ENCODE peak calls at places on chromosomes 7 and 10, in four cellular contexts. P, Q, X and U are unnamed samples.

GRCh38 chr7:35761882-35762720 is 38.8 kb upstream of the SEPTIN7 start:
- DNase-seq in X (no peak), Q (peak), P (peak), U (peak)

GRCh38 chr7:63072806-63073205 is 925.8 kb upstream of the ZNF722 start:
- DNase-seq in Q (no peak), P (no peak), X (no peak), U (no peak)

GRCh38 chr7:47830015-47830414 is 118.3 kb downstream of the PKD1L1 start:
- DNase-seq in P (no peak), X (no peak), Q (no peak), U (no peak)

GRCh38 chr10:103678104-103678526 is 177.3 kb downstream of the SH3PXD2A start:
- DNase-seq in Q (peak), X (no peak), P (peak), U (peak)

GRCh38 chr7:140035400-140036223 is 27.1 kb downstream of the PARP12 start:
- DNase-seq in P (no peak), X (no peak), Q (peak), U (peak)

GRCh38 chr10:15189133-15189881 is 20.8 kb upstream of the NMT2 start:
- DNase-seq in P (no peak), X (no peak), Q (no peak), U (no peak)

GRCh38 chr10:84140036-84140379 is 699 bp downstream of the GHITM start:
- DNase-seq in X (no peak), Q (peak), P (peak), U (peak)

GRCh38 chr10:74628136-74628535 is 198.3 kb upstream of the KAT6B start:
- DNase-seq in Q (peak), X (no peak), P (no peak), U (no peak)

GRCh38 chr10:113743594-113743993 is 7.9 kb upstream of the PLEKHS1 start:
- DNase-seq in P (no peak), Q (no peak), X (no peak), U (no peak)

GRCh38 chr10:129332476-129332875 is 134.6 kb upstream of the MGMT start:
- DNase-seq in X (no peak), P (no peak), Q (peak), U (peak)

GRCh38 chr10:51421853-51422252 is 277.5 kb downstream of the CSTF2T start:
- DNase-seq in X (no peak), Q (peak), P (no peak), U (peak)

GRCh38 chr7:150428671-150429451 is 21.6 kb upstream of the GIMAP8 start:
- DNase-seq in P (no peak), Q (peak), X (no peak), U (peak)

GRCh38 chr7:64618785-64619456 is 47.0 kb upstream of the ZNF107 start:
- DNase-seq in Q (peak), P (peak), X (no peak), U (peak)

GRCh38 chr7:112789453-112789823 is 755 bp downstream of the TMEM168 start:
- DNase-seq in Q (no peak), X (no peak), P (no peak), U (no peak)

GRCh38 chr10:15489431-15489830 is 118.3 kb upstream of the FAM171A1 start:
- DNase-seq in P (no peak), Q (no peak), X (no peak), U (no peak)

GRCh38 chr7:25844109-25844915 is 307.7 kb upstream of the NFE2L3 start:
- DNase-seq in X (no peak), Q (no peak), P (no peak), U (no peak)

GRCh38 chr10:76973515-76974289 is 663.9 kb downstream of the KCNMA1 start:
- DNase-seq in X (no peak), P (no peak), Q (peak), U (peak)

GRCh38 chr7:74226633-74227032 is 16.8 kb downstream of the LAT2 start:
- DNase-seq in P (no peak), Q (no peak), X (no peak), U (no peak)

GRCh38 chr7:151060416-151061234 is 1.2 kb downstream of the SLC4A2 start:
- DNase-seq in P (no peak), X (peak), Q (no peak), U (peak)

GRCh38 chr10:122854648-122855047 is 9.0 kb upstream of the CUZD1 start:
- DNase-seq in X (no peak), P (peak), Q (peak), U (peak)

GRCh38 chr10:16953270-16953669 is 136.0 kb upstream of the RSU1 start:
- DNase-seq in Q (no peak), P (no peak), X (no peak), U (peak)

GRCh38 chr10:37146443-37146842 is 21.0 kb downstream of the ANKRD30A start:
- DNase-seq in X (no peak), Q (no peak), P (no peak), U (no peak)

GRCh38 chr7:99928994-99929729 is at the start of gene GJC3:
- DNase-seq in Q (peak), P (peak), X (peak), U (peak)

GRCh38 chr7:108109216-108109908 is 20.8 kb downstream of the LAMB4 start:
- DNase-seq in Q (no peak), P (no peak), X (no peak), U (no peak)

GRCh38 chr7:65967361-65968155 is 14.5 kb downstream of the GUSB start:
- DNase-seq in X (no peak), P (no peak), Q (no peak), U (no peak)

GRCh38 chr7:100686822-100687211 is 7.2 kb downstream of the GIGYF1 start:
- DNase-seq in Q (no peak), P (no peak), X (no peak), U (no peak)

GRCh38 chr10:50527438-50528043 is 96.2 kb downstream of the SGMS1 start:
- DNase-seq in P (no peak), X (no peak), Q (no peak), U (no peak)

GRCh38 chr10:121579656-121580055 is 18.6 kb downstream of the FGFR2 start:
- DNase-seq in X (no peak), Q (no peak), P (peak), U (no peak)

GRCh38 chr10:106836923-106837322 is 327.6 kb downstream of the SORCS1 start:
- DNase-seq in Q (no peak), P (peak), X (no peak), U (no peak)

GRCh38 chr7:95828824-95829428 is 56.6 kb downstream of the DYNC1I1 start:
- DNase-seq in X (no peak), Q (no peak), P (no peak), U (no peak)

GRCh38 chr7:74612015-74612829 is 45.3 kb upstream of the GTF2I start:
- DNase-seq in X (no peak), Q (no peak), P (peak), U (no peak)

GRCh38 chr7:24741691-24742639 is 15.3 kb downstream of the GSDME start:
- DNase-seq in P (peak), Q (peak), X (no peak), U (peak)

GRCh38 chr10:16787361-16787791 is 29.8 kb downstream of the RSU1 start:
- DNase-seq in X (no peak), Q (no peak), P (no peak), U (no peak)

GRCh38 chr7:124718032-124718766 is 47.4 kb downstream of the GPR37 start:
- DNase-seq in X (no peak), Q (peak), P (no peak), U (peak)

GRCh38 chr7:95104739-95105138 is 197.3 kb downstream of the PPP1R9A start:
- DNase-seq in Q (no peak), P (peak), X (no peak), U (peak)

GRCh38 chr10:98403812-98404504 is 11.0 kb downstream of the PYROXD2 start:
- DNase-seq in P (no peak), Q (peak), X (no peak), U (peak)

GRCh38 chr7:112204776-112205347 is 1.3 kb downstream of the DOCK4 start:
- DNase-seq in Q (no peak), X (no peak), P (peak), U (peak)

GRCh38 chr7:115631782-115632181 is 398.8 kb downstream of the TFEC start:
- DNase-seq in X (no peak), P (no peak), Q (peak), U (peak)

GRCh38 chr7:68700414-68700813 is 897.9 kb upstream of the AUTS2 start:
- DNase-seq in X (no peak), P (no peak), Q (peak), U (no peak)

GRCh38 chr10:124512600-124512999 is 51.0 kb downstream of the LHPP start:
- DNase-seq in X (no peak), Q (no peak), P (no peak), U (no peak)

GRCh38 chr10:29533696-29534285 is 101.0 kb downstream of the SVIL start:
- DNase-seq in X (no peak), Q (no peak), P (no peak), U (no peak)

GRCh38 chr10:29537799-29538198 is 97.0 kb downstream of the SVIL start:
- DNase-seq in X (no peak), P (no peak), Q (no peak), U (no peak)

GRCh38 chr10:29535012-29535777 is 99.6 kb downstream of the SVIL start:
- DNase-seq in Q (peak), X (no peak), P (peak), U (peak)

GRCh38 chr10:29534590-29534989 is 100.2 kb downstream of the SVIL start:
- DNase-seq in X (no peak), Q (no peak), P (no peak), U (no peak)

GRCh38 chr10:29535778-29536459 is 98.9 kb downstream of the SVIL start:
- DNase-seq in X (no peak), P (peak), Q (no peak), U (no peak)
- H3K9ac ChIP-seq in X (peak), P (no peak), Q (no peak), U (peak)

GRCh38 chr7:772005-772294 is 44.9 kb upstream of the PRKAR1B start:
- DNase-seq in X (no peak), P (no peak), Q (no peak), U (no peak)
- H3K14ac ChIP-seq in X (no peak), P (no peak), Q (no peak), U (no peak)

DNA sequence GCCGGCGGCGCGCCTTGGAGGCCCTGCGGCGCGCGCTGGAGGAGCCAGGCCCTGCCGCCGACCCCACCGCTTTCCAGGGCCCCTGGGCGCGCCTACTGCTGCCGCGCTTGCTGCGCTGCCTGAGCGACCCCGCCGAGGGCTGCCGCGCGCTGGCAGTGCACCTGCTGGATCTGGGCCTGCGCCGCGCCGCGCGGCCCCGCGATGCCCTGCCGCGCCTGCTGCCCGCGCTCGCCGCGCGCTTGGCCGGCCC is 280 bp downstream of the DNAAF5 start:
- DNase-seq in P (peak), X (no peak), Q (no peak), U (no peak)
- H3K9ac ChIP-seq in P (peak), X (peak), Q (peak), U (peak)

GRCh38 chr10:24457661-24458318 is 248.9 kb downstream of the KIAA1217 start:
- DNase-seq in X (no peak), P (no peak), Q (no peak), U (peak)

GRCh38 chr10:24456319-24456718 is 247.4 kb downstream of the KIAA1217 start:
- DNase-seq in P (no peak), Q (peak), X (no peak), U (peak)

GRCh38 chr10:24462340-24462739 is 253.4 kb downstream of the KIAA1217 start:
- DNase-seq in P (no peak), Q (no peak), X (no peak), U (no peak)

GRCh38 chr10:24462889-24463552 is 254.1 kb downstream of the KIAA1217 start:
- DNase-seq in X (no peak), P (no peak), Q (no peak), U (no peak)

GRCh38 chr10:24459836-24460235 is 250.9 kb downstream of the KIAA1217 start:
- DNase-seq in X (no peak), P (no peak), Q (no peak), U (no peak)
- H3K14ac ChIP-seq in X (no peak), P (no peak), Q (no peak), U (no peak)

GRCh38 chr10:101066890-101067355 is 5.1 kb downstream of the KAZALD1 start:
- DNase-seq in P (peak), X (no peak), Q (no peak), U (peak)

GRCh38 chr10:101066146-101066889 is 4.5 kb downstream of the KAZALD1 start:
- DNase-seq in P (peak), Q (peak), X (peak), U (peak)

GRCh38 chr10:101064415-101065030 is 2.7 kb downstream of the KAZALD1 start:
- DNase-seq in Q (no peak), P (no peak), X (no peak), U (no peak)

GRCh38 chr10:101063548-101064414 is 2.0 kb downstream of the KAZALD1 start:
- DNase-seq in X (no peak), Q (no peak), P (no peak), U (no peak)

DNA sequence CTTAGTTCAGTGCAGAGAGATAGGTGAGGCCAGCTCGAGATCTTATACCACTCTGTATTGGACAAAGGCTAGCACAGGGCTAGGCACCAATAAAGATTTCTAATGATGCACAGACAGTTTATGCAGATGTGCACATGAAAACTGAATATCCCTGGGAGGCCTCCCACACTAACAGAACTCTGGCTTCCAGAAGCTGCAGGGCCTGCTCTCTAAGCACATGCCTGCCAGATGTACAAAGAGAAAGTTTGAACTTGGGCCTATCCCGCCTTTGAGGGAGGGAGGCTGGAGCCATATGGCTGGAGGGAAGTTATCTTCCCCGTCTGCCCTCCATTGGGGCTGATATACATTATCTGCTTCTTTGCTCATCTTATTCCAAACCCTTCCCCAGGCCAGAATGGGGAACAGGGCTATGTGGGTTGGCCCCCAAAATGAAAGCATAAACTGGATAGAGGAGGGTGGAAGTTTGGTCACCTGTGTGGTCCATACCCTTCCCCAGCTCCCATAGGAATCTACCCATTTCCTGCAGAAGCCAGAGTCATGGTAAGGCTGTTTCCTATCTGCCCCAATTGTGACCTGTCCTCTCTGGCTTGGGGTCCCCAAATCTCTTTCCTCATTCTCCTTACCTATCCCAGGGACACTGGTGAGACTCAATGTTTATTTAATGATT is 3.8 kb downstream of the KAZALD1 start:
- DNase-seq in Q (peak), P (no peak), X (no peak), U (peak)
- H3K9ac ChIP-seq in Q (peak), P (no peak), X (no peak), U (peak)

DNA sequence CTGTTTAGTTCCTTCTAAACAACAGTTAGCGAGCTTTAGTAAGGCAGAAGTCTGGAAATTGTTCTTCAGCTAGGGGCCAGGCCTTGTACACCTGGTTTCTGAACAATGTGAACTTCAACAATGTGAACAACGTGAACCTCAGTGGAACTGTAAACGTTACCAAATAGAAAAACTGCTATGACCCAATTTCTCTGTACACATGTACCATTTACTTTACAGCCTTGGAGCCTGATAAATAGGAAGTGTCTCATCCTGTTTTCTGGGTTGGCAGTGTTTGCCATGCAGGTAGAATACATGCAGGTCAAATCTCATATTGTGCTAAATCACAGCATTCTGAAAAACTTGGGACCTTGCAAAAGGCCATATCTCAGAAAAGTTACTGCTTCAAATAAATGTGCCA is 1.6 kb downstream of the STEAP4 start:
- DNase-seq in X (no peak), P (no peak), Q (no peak), U (no peak)
- H3K14ac ChIP-seq in X (no peak), P (no peak), Q (no peak), U (no peak)

DNA sequence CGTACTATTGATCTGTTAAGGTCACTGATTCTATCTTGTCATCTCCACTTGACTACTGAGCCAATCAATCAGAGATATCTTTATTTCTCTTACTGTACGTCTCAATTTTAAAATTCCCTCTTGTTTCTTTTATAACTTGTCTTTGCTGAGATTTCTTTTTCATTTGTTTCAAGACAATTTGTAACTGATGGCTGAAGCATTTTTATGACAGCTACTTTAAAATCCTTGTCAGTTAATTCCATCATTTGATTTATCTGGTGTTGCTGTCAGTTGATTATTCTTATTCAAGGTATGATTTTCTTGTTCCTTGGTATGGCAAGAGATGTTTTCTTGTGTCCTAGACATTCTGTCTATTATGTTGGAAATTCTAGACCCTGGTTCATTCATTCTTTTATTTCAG is 76.6 kb downstream of the TYW1B start:
- DNase-seq in Q (no peak), P (no peak), X (no peak), U (no peak)
- H3K9ac ChIP-seq in Q (no peak), P (no peak), X (no peak), U (no peak)

DNA sequence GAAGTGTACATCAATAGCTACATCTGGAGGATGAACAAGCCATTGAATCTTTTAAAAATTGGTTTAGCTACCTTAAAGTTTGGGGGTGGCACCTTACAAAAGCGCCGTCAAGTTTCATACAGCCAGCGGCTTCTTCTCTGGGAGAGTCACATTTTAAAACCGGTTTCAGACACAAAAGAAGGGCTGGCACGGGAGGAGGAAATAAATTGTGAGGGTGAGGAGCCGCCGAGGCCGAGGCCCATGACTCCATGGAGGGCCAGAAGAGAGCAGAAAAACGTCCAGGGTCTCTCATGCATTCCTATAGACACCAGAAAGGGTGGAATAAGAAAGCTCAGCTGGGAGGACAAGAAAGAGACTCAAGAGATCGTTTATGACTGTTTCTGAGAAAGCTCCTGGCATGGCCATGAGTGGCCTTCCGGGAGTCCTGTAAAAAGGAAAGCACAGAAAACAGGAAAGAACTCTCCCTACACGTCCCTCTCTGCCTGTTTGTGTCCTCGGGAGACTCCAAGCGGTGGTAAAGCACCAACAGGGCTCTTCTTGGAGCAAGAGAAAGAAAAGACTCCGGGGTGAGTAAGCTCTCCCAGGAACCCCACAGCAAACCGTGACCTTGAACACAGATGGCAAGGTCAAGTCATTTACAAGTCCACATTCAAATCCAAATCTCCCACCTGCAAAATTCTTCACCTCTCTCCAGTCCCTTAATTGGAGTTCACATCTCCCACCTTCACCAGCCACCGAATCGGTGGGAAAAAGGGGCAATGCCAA is 1.8 kb downstream of the FRAT2 start:
- DNase-seq in X (peak), Q (peak), P (peak), U (peak)
- H3K14ac ChIP-seq in X (no peak), Q (peak), P (peak), U (no peak)

GRCh38 chr10:73628405-73628804 is 12.9 kb downstream of the MYOZ1 start:
- DNase-seq in Q (no peak), P (no peak), X (no peak), U (no peak)

GRCh38 chr10:73629165-73629564 is 12.1 kb downstream of the MYOZ1 start:
- DNase-seq in Q (no peak), P (no peak), X (no peak), U (no peak)

GRCh38 chr10:73625004-73625883 is 16.0 kb downstream of the MYOZ1 start:
- DNase-seq in X (peak), Q (peak), P (peak), U (peak)

GRCh38 chr10:73625884-73626753 is 15.2 kb downstream of the MYOZ1 start:
- DNase-seq in Q (peak), X (peak), P (peak), U (peak)

GRCh38 chr10:73627300-73627699 is 14.0 kb downstream of the MYOZ1 start:
- DNase-seq in P (no peak), Q (no peak), X (no peak), U (no peak)
- H3K9ac ChIP-seq in P (no peak), Q (no peak), X (no peak), U (no peak)